ENCODE peak calls at places on chromosomes 2 and 18, in six cellular contexts. C, K, F, Y, O and T are unnamed samples.

GRCh38 chr2:40169430-40169829 is 282.5 kb downstream of the SLC8A1 start:
- DNase-seq in C (peak; percentile 17), F (no peak), Y (peak; percentile 13), K (no peak), O (peak; percentile 7), T (no peak)

GRCh38 chr18:24600076-24600654 is 139.7 kb downstream of the HRH4 start:
- DNase-seq in Y (peak; percentile 69), O (peak; percentile 56), C (peak; percentile 81), F (peak; percentile 83), K (peak; percentile 27), T (peak; percentile 31)

GRCh38 chr2:71071681-71072398 is 3.4 kb downstream of the NAGK start:
- DNase-seq in C (no peak), F (no peak), K (no peak), Y (peak; percentile 91), O (no peak), T (peak; percentile 67)

GRCh38 chr18:27787543-27787942 is 389.4 kb downstream of the CDH2 start:
- DNase-seq in F (no peak), O (no peak), Y (no peak), K (no peak), C (no peak), T (no peak)

GRCh38 chr2:115374981-115375380 is 932.5 kb downstream of the DPP10 start:
- DNase-seq in C (no peak), K (no peak), F (no peak), Y (no peak), O (no peak), T (no peak)

GRCh38 chr18:76621184-76621583 is 126.1 kb upstream of the ZNF516 start:
- DNase-seq in F (peak; percentile 28), K (no peak), O (no peak), C (peak; percentile 66), Y (no peak), T (no peak)

GRCh38 chr2:218354850-218355443 is 1.7 kb upstream of the CATIP start:
- DNase-seq in F (no peak), C (no peak), K (no peak), Y (no peak), O (no peak), T (no peak)

GRCh38 chr2:64283641-64284371 is 139.6 kb upstream of the PELI1 start:
- DNase-seq in Y (no peak), F (no peak), C (peak; percentile 59), O (no peak), K (no peak), T (peak; percentile 66)

GRCh38 chr2:86223682-86224560 is 24.7 kb downstream of the MRPL35 start:
- DNase-seq in Y (no peak), C (peak; percentile 74), O (no peak), F (peak; percentile 39), K (no peak), T (no peak)

GRCh38 chr2:231490801-231491200 is 26.5 kb upstream of the NCL start:
- DNase-seq in O (no peak), C (no peak), Y (no peak), K (no peak), F (no peak), T (no peak)

GRCh38 chr2:222796413-222797103 is 64.3 kb upstream of the ACSL3 start:
- DNase-seq in Y (peak; percentile 87), F (peak; percentile 31), K (no peak), C (no peak), O (no peak), T (no peak)

GRCh38 chr18:52136532-52136931 is 203.5 kb upstream of the DCC start:
- DNase-seq in F (no peak), O (no peak), K (no peak), Y (no peak), C (no peak), T (no peak)

GRCh38 chr2:101830555-101830954 is 133.0 kb downstream of the MAP4K4 start:
- DNase-seq in C (peak; percentile 79), K (no peak), F (no peak), Y (peak; percentile 45), O (no peak), T (no peak)

GRCh38 chr2:289362-290089 is 1.6 kb upstream of the ALKAL2 start:
- DNase-seq in K (no peak), F (peak; percentile 55), O (peak; percentile 64), C (peak; percentile 45), Y (peak; percentile 25), T (no peak)

GRCh38 chr18:8139971-8140406 is 469.2 kb upstream of the RAB12 start:
- DNase-seq in O (no peak), F (no peak), Y (no peak), C (no peak), K (no peak), T (no peak)

GRCh38 chr2:115105966-115106365 is 663.5 kb downstream of the DPP10 start:
- DNase-seq in K (no peak), F (no peak), C (no peak), Y (no peak), O (no peak), T (no peak)

GRCh38 chr18:76913583-76913982 is 91.2 kb downstream of the ZNF236 start:
- DNase-seq in K (no peak), Y (no peak), F (no peak), C (no peak), O (no peak), T (no peak)

GRCh38 chr2:9205963-9206948 is at the start of gene ASAP2:
- DNase-seq in C (peak; percentile 89), Y (peak; percentile 80), K (no peak), F (peak; percentile 95), O (peak; percentile 99), T (peak; percentile 71)

GRCh38 chr2:32697156-32697555 is 69.3 kb downstream of the TTC27 start:
- DNase-seq in F (no peak), C (peak; percentile 81), O (no peak), Y (peak; percentile 49), K (no peak), T (no peak)

GRCh38 chr2:85718885-85719487 is 24.8 kb downstream of the GNLY start:
- DNase-seq in K (no peak), O (no peak), F (no peak), C (no peak), Y (no peak), T (no peak)

GRCh38 chr18:7723558-7723957 is 156.4 kb downstream of the PTPRM start:
- DNase-seq in C (no peak), Y (no peak), F (no peak), O (no peak), K (no peak), T (no peak)

DNA sequence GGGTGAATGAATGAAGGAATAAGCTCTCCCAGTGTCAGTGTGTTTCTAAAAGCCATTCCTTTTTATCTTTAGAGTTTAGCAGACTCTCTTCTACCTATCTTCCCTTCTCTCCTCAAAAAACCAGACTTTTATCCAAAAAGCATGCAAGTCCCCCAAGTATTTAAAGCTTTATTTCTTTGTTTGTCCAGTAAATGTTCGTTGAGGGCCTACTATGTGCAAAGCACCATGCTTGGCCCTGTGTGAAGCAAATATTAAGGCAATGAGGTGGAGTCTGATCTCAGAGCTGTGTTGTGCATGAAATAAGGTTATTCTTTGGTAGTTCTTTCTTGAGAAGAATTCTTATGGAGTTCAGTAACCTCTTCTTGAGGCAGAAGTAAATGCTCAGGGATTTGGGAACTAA is 28.3 kb upstream of the CASP10 start:
- DNase-seq in Y (no peak), F (no peak), O (no peak), C (no peak), K (no peak), T (no peak)
- H3K9ac ChIP-seq in Y (no peak overlapping the region), F (no peak overlapping the region), O (no peak overlapping the region), C (no peak overlapping the region), K (no peak overlapping the region), T (no peak overlapping the region)

GRCh38 chr2:144518744-144519596 is 949 bp downstream of the ZEB2 start:
- DNase-seq in F (no peak), C (peak; percentile 33), K (no peak), O (no peak), Y (no peak), T (peak; percentile 41)
- TF ChIP-seq EZH2phosphoT487 in F (no peak), C (no peak), K (no peak), O (no peak), Y (no peak), T (no peak)

DNA sequence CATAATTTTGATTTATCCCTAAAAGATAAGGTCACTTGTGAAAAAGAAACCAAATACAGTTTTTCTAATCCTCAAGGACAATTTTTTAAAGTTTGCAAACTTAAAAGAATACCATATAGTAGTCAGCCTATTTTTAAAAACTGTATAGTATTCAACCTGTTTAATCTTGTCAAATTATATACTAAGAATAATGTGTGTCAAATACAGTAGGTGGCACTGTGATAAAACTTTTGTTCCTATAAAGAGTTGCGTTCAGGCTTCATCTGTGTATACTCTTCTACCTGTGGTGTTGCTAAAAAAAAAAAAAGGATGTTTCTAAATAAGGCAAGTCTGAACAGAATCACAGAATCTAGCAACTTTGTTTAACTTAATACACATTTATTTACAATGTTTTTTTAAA is 68.6 kb downstream of the CCDC138 start:
- DNase-seq in O (no peak), F (no peak), C (peak; percentile 34), K (no peak), Y (peak; percentile 56), T (peak; percentile 26)
- H3K27ac ChIP-seq in O (no peak overlapping the region), F (no peak overlapping the region), C (no peak overlapping the region), K (no peak overlapping the region), Y (no peak overlapping the region), T (no peak overlapping the region)

GRCh38 chr18:6155707-6156106 is 259.0 kb downstream of the L3MBTL4 start:
- DNase-seq in O (no peak), Y (no peak), F (no peak), C (no peak), K (no peak), T (no peak)

GRCh38 chr18:6161549-6161948 is 253.2 kb downstream of the L3MBTL4 start:
- DNase-seq in Y (no peak), F (no peak), C (no peak), K (no peak), O (no peak), T (no peak)

GRCh38 chr18:6159426-6159825 is 255.3 kb downstream of the L3MBTL4 start:
- DNase-seq in F (no peak), K (no peak), O (no peak), C (no peak), Y (no peak), T (no peak)

GRCh38 chr18:6158958-6159357 is 255.8 kb downstream of the L3MBTL4 start:
- DNase-seq in C (no peak), K (no peak), Y (no peak), F (no peak), O (no peak), T (no peak)

DNA sequence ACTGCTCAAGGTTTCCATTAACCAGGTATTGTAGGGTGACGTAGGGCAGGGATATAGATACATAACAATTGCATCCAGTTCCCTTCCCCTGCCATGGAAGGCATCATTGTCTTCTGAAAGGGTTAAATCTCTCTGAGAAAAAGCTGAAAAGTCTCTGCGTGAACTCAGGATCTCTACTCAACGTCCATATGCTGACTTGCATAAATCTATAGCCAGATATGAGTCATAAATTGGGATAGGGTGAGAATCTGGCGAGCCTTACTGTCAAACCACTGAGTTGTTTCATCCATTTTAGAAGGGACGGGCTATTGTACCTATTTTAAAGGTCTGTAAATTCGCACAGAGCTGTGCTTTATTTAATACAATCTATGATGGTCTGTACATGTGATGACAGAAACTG is 258.3 kb downstream of the L3MBTL4 start:
- DNase-seq in Y (no peak), F (no peak), O (no peak), C (no peak), K (no peak), T (no peak)
- H3K9ac ChIP-seq in Y (no peak overlapping the region), F (no peak overlapping the region), O (no peak overlapping the region), C (no peak overlapping the region), K (no peak overlapping the region), T (no peak overlapping the region)

GRCh38 chr2:197297262-197297661 is 13.3 kb downstream of the ANKRD44 start:
- DNase-seq in F (no peak), C (no peak), Y (no peak), K (no peak), O (no peak), T (no peak)
- TF ChIP-seq EZH2phosphoT487 in F (no peak), C (no peak), Y (no peak), K (no peak), O (no peak), T (no peak)